ENCODE peak calls at places on chromosomes 13 and 19, in four cellular contexts. S, N, Z and K are unnamed samples.

GRCh38 chr13:88068316-88068715 is 397.1 kb downstream of the SLITRK5 start:
- DNase-seq in Z (no peak), N (no peak), S (no peak), K (no peak)

GRCh38 chr19:39407644-39408391 is 1.2 kb downstream of the ZFP36 start:
- DNase-seq in N (no peak), Z (no peak), S (peak), K (peak)

GRCh38 chr13:32314968-32315254 is 252 bp downstream of the ZAR1L start:
- DNase-seq in N (no peak), S (peak), Z (peak), K (peak)

GRCh38 chr13:108643646-108644353 is 14.4 kb downstream of the MYO16 start:
- DNase-seq in S (no peak), Z (no peak), N (no peak), K (no peak)

GRCh38 chr19:45296365-45296764 is 26.3 kb downstream of the CKM start:
- DNase-seq in S (no peak), N (no peak), Z (no peak), K (no peak)

GRCh38 chr13:36788276-36788675 is 30.7 kb upstream of the RFXAP start:
- DNase-seq in Z (no peak), N (no peak), S (peak), K (peak)

GRCh38 chr19:44635581-44636438 is 7.9 kb upstream of the PVR start:
- DNase-seq in S (peak), Z (no peak), N (no peak), K (peak)

GRCh38 chr13:114046447-114046846 is 72.6 kb upstream of the C13orf46 start:
- DNase-seq in N (no peak), Z (no peak), S (no peak), K (no peak)

GRCh38 chr13:33233547-33233946 is 52.0 kb downstream of the STARD13 start:
- DNase-seq in S (no peak), Z (no peak), N (no peak), K (no peak)

GRCh38 chr13:113753171-113753570 is 5.9 kb upstream of the TMEM255B start:
- DNase-seq in Z (no peak), N (no peak), S (no peak), K (no peak)

GRCh38 chr19:3338541-3339181 is 27.7 kb upstream of the NFIC start:
- DNase-seq in Z (no peak), S (no peak), N (no peak), K (no peak)

GRCh38 chr19:43687660-43687997 is 17.7 kb upstream of the PLAUR start:
- DNase-seq in N (no peak), S (no peak), Z (no peak), K (no peak)

GRCh38 chr13:25645681-25646080 is 273.9 kb downstream of the ATP8A2 start:
- DNase-seq in N (no peak), Z (no peak), S (no peak), K (no peak)

GRCh38 chr19:7781157-7781556 is 18.1 kb downstream of the CLEC4M start:
- DNase-seq in Z (no peak), S (no peak), N (no peak), K (no peak)

DNA sequence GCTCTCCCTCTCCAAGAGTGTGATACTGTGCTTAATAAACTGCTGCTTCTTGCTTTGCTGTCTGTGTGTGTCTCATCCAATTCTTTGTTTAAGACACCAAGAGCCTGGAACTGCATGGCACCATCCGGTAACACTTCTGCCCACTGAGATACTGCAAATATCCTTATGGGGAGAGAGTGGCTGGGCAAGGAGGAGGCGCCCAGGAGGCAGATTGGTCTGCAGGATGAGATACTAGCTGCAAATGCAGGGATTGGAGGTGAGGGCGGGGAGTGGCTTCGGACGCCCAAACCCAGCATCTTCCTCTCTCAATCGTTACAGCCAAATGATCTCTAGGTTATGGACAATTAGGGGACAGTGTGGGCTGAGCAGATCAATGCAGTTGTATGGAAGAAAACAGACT is 1.7 kb upstream of the SIGLEC7 start:
- DNase-seq in S (no peak), N (no peak), Z (no peak), K (no peak)
- H3K4me3 ChIP-seq in S (no peak), N (no peak), Z (no peak), K (no peak)

GRCh38 chr19:31548941-31549340 is 199.7 kb upstream of the TSHZ3 start:
- DNase-seq in S (peak), N (no peak), Z (no peak), K (peak)
- TF ChIP-seq CTCF in S (peak), N (peak), Z (peak), K (peak)

GRCh38 chr13:98141938-98142426 is 912 bp upstream of the FARP1 start:
- DNase-seq in S (no peak), Z (peak), N (no peak), K (no peak)
- H3K4me3 ChIP-seq in S (peak), Z (no peak), N (peak), K (peak)

GRCh38 chr13:59340151-59340550 is 823.6 kb downstream of the DIAPH3 start:
- DNase-seq in S (no peak), Z (no peak), N (no peak), K (no peak)
- TF ChIP-seq CTCF in S (no peak), Z (no peak), N (no peak), K (no peak)

DNA sequence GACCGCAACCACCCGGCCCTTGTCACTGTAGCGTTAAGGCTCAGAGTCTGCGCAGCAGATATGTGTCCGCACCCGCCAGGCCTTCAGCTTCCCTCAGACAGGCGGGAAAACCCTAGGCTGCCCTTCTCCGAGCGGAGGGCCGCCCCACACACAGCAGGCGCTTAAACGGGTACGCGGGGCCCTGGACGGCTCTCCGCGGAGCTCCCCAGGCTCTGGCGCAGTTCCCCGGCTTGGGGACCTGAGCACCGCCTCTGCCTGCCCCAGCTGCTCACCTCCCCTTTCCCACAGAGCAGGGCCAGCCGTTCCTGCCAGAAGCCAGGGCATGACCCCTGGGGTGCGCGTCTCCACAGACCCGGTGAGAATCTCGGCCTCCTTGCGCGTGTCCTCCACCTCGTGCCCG is 599 bp downstream of the ZNF135 start:
- DNase-seq in Z (no peak), N (no peak), S (no peak), K (no peak)
- H3K4me3 ChIP-seq in Z (no peak), N (peak), S (peak), K (peak)

GRCh38 chr13:39410089-39410901 is 192.7 kb downstream of the LHFPL6 start:
- DNase-seq in N (no peak), Z (no peak), S (peak), K (peak)

GRCh38 chr13:39408512-39408911 is 194.5 kb downstream of the LHFPL6 start:
- DNase-seq in N (no peak), Z (no peak), S (no peak), K (no peak)

GRCh38 chr13:39415003-39415402 is 188.0 kb downstream of the LHFPL6 start:
- DNase-seq in N (no peak), S (peak), Z (no peak), K (peak)

GRCh38 chr13:39414339-39414738 is 188.7 kb downstream of the LHFPL6 start:
- DNase-seq in N (no peak), S (no peak), Z (no peak), K (no peak)

DNA sequence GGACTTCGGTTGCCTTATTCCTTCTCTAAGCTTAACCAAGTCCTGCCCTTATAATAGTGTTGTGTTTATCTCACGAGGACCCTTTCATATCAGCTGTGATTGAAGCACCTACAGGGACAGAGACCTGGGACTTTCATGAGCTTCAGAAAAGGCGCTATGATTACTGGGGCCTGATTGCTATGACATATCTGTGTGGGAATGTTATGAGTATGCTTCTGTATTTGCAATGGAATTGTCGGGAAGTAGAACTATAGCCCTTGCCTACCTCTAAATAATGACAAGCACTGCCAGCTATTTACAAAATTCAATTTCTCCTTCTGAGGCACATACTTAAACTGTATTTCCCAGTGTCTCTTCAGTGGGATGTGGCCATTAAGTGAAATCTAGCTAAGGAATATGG is 191.5 kb downstream of the LHFPL6 start:
- DNase-seq in N (no peak), S (no peak), Z (no peak), K (no peak)
- TF ChIP-seq CTCF in N (no peak), S (no peak), Z (no peak), K (no peak)

GRCh38 chr19:10422846-10423245 is 2.5 kb downstream of the PDE4A start:
- DNase-seq in N (no peak), S (no peak), Z (peak), K (no peak)

GRCh38 chr19:10421240-10421948 is 1.1 kb downstream of the PDE4A start:
- DNase-seq in S (no peak), N (no peak), Z (no peak), K (no peak)

GRCh38 chr19:10421981-10422461 is 1.7 kb downstream of the PDE4A start:
- DNase-seq in Z (no peak), N (no peak), S (no peak), K (no peak)

GRCh38 chr19:10427169-10427568 is 6.8 kb downstream of the PDE4A start:
- DNase-seq in N (no peak), S (no peak), Z (no peak), K (no peak)

DNA sequence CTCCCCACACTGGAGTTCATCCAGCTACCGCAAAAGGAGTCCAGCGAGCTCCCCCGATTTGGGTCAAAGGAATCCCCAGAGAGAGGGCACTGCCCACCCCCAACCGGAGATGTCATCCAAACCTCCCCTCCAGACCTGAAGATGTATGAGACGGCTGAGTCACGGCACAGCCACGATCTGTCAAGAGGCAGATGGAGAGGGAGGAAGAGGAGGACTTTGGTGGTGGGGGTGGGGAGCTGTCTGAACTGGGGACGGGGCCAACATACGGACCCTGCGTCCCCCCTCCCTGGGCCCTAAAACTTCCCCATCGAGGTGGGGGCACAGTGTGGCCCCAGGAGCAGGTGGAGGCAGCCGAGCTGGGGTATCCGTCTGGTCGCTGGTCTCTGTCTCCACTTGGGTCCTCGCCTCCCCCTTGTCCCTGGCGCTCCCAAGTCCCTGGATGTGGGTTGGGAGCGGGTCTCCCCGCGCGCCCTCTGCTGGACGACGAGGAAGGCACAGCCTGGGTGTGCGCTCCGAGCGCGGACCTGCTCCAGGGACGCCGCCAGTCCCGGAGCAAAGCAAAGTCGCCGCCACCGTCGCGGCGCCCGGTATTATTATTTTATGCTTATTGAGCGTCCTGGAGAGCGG is 3.8 kb downstream of the PDE4A start:
- DNase-seq in N (no peak), S (peak), Z (peak), K (peak)
- H3K4me3 ChIP-seq in N (no peak), S (peak), Z (peak), K (peak)

DNA sequence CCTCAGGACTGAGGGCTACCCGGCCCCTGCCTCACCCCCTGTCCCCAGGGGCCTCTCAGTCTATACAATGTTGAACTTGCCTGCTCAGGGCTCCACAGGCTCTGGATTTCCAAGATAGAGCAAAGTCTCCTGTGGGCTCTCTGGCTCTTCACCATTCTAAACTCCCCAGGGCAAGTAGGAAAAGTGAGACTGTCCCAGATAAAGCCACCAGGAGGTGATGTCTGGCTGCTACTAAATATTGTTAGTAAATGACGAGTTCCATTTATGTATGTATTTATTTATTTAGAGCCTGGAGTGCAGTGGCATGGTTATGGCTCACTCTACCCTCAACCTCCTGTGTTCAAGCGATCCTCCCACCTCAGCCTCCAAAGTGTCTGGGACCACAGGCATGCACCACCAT is 73.6 kb upstream of the SIAH3 start:
- DNase-seq in Z (no peak), S (peak), N (no peak), K (no peak)
- TF ChIP-seq CTCF in Z (no peak), S (peak), N (no peak), K (no peak)